ENCODE peak calls at places on chromosomes 3 and 15, in ten cellular contexts. B, F, O, U, R, E, X, Y, C and G are unnamed samples.

GRCh38 chr15:87632364-87632763 is 624.2 kb downstream of the NTRK3 start:
- DNase-seq in C (no peak), U (no peak), E (no peak), B (no peak), R (no peak), X (no peak), O (no peak), F (no peak), Y (no peak), G (no peak)

GRCh38 chr3:120093923-120094775 is at the start of gene GSK3B:
- DNase-seq in E (no peak), O (peak), B (peak), F (no peak), U (peak), X (peak), C (peak), Y (no peak), R (no peak), G (peak)

GRCh38 chr3:117748131-117748530 is 1038.6 kb downstream of the TUSC7 start:
- DNase-seq in F (no peak), U (no peak), C (no peak), O (no peak), R (no peak), B (no peak), X (no peak), Y (no peak), E (no peak), G (no peak)

GRCh38 chr3:50604110-50604621 is 7.4 kb downstream of the CISH start:
- DNase-seq in R (no peak), F (no peak), U (no peak), X (no peak), Y (no peak), C (no peak), O (no peak), B (no peak), E (no peak), G (no peak)

GRCh38 chr3:195187609-195188529 is 83.1 kb downstream of the XXYLT1 start:
- DNase-seq in B (no peak), E (no peak), C (no peak), X (peak), Y (peak), U (no peak), R (peak), F (peak), O (peak), G (no peak)

GRCh38 chr3:149553781-149554451 is 79.4 kb downstream of the TM4SF4 start:
- DNase-seq in C (no peak), U (no peak), Y (peak), F (no peak), X (no peak), E (no peak), B (no peak), R (peak), O (no peak), G (no peak)

GRCh38 chr3:171904829-171905228 is 61.7 kb downstream of the TMEM212 start:
- DNase-seq in F (peak), C (no peak), Y (peak), E (no peak), U (no peak), B (no peak), O (no peak), X (peak), R (peak), G (no peak)

GRCh38 chr3:33231755-33232465 is 13.3 kb upstream of the SUSD5 start:
- DNase-seq in U (peak), F (no peak), C (no peak), R (no peak), Y (no peak), B (no peak), O (no peak), X (no peak), E (no peak), G (no peak)

GRCh38 chr3:107425033-107425432 is 47.8 kb downstream of the CCDC54 start:
- DNase-seq in E (no peak), U (no peak), C (no peak), Y (no peak), F (no peak), B (peak), X (no peak), R (no peak), O (no peak), G (no peak)

GRCh38 chr3:161035711-161036110 is 69.4 kb downstream of the B3GALNT1 start:
- DNase-seq in O (no peak), Y (peak), U (no peak), B (no peak), C (no peak), E (no peak), R (peak), F (no peak), X (no peak), G (no peak)

GRCh38 chr3:134449277-134449676 is 36.5 kb downstream of the ANAPC13 start:
- DNase-seq in U (peak), E (no peak), B (no peak), Y (peak), X (peak), O (peak), F (peak), C (peak), R (peak), G (peak)

GRCh38 chr3:36700537-36701248 is 63.7 kb downstream of the DCLK3 start:
- DNase-seq in O (peak), C (peak), B (peak), R (peak), X (peak), E (peak), U (peak), Y (peak), F (peak), G (no peak)

GRCh38 chr3:46399557-46399956 is 7.3 kb downstream of the CCR5AS start:
- DNase-seq in C (no peak), O (no peak), E (no peak), B (no peak), U (no peak), F (peak), R (peak), X (no peak), Y (no peak), G (no peak)

GRCh38 chr15:28918141-28918983 is 32.6 kb downstream of the APBA2 start:
- DNase-seq in C (no peak), X (no peak), U (no peak), O (no peak), E (no peak), B (no peak), Y (no peak), F (no peak), R (peak), G (no peak)

GRCh38 chr15:88630141-88630721 is 8.6 kb upstream of the ISG20 start:
- DNase-seq in O (no peak), C (peak), R (peak), B (no peak), E (no peak), F (no peak), U (no peak), X (no peak), Y (peak), G (peak)

GRCh38 chr3:163138258-163138657 is 1641.7 kb downstream of the OTOL1 start:
- DNase-seq in F (no peak), B (no peak), C (no peak), O (no peak), X (no peak), Y (no peak), U (no peak), E (no peak), R (no peak), G (no peak)

GRCh38 chr3:38314767-38315487 is 31.7 kb upstream of the XYLB start:
- DNase-seq in U (no peak), O (no peak), X (no peak), B (no peak), F (no peak), R (no peak), E (no peak), C (no peak), Y (no peak), G (no peak)

GRCh38 chr3:11452988-11453847 is 181.0 kb downstream of the ATG7 start:
- DNase-seq in R (peak), C (no peak), Y (peak), E (no peak), X (peak), B (no peak), O (peak), F (peak), U (no peak), G (no peak)

GRCh38 chr3:45931476-45931875 is 11.8 kb upstream of the CXCR6 start:
- DNase-seq in E (no peak), B (no peak), U (no peak), C (no peak), Y (no peak), R (no peak), F (no peak), O (no peak), X (no peak), G (no peak)

GRCh38 chr3:56136514-56136913 is 331.8 kb downstream of the ERC2 start:
- DNase-seq in F (no peak), R (no peak), U (no peak), B (peak), E (no peak), O (no peak), X (no peak), Y (no peak), C (no peak), G (no peak)

GRCh38 chr3:49928511-49929017 is 1.0 kb downstream of the MON1A start:
- DNase-seq in Y (no peak), U (no peak), B (no peak), R (no peak), X (no peak), F (no peak), O (no peak), C (peak), E (no peak), G (peak)

GRCh38 chr3:40192628-40193027 is 116.9 kb upstream of the EIF1B start:
- DNase-seq in X (no peak), U (no peak), O (no peak), Y (no peak), B (no peak), C (no peak), E (no peak), F (no peak), R (no peak), G (no peak)

GRCh38 chr15:55257933-55258332 is 31.7 kb downstream of the RAB27A start:
- DNase-seq in E (no peak), F (no peak), B (no peak), Y (no peak), O (no peak), R (no peak), X (no peak), U (no peak), C (no peak), G (no peak)

GRCh38 chr3:81500039-81500438 is 261.4 kb downstream of the GBE1 start:
- DNase-seq in C (no peak), F (no peak), E (no peak), R (no peak), U (no peak), X (no peak), Y (no peak), B (no peak), O (no peak), G (no peak)

GRCh38 chr15:69793783-69794451 is 303.8 kb downstream of the TLE3 start:
- DNase-seq in E (no peak), X (no peak), B (no peak), F (no peak), O (no peak), Y (no peak), R (no peak), C (no peak), U (no peak), G (no peak)

GRCh38 chr3:18436213-18436612 is 11.1 kb upstream of the SATB1 start:
- DNase-seq in C (no peak), X (no peak), U (no peak), R (no peak), F (no peak), B (no peak), O (no peak), E (no peak), Y (no peak), G (no peak)

GRCh38 chr3:48405343-48405881 is 24.5 kb downstream of the PLXNB1 start:
- DNase-seq in E (peak), O (no peak), X (no peak), B (no peak), R (no peak), Y (no peak), C (peak), U (no peak), F (no peak), G (no peak)

GRCh38 chr15:67403428-67403827 is 117.5 kb upstream of the C15orf61 start:
- DNase-seq in F (no peak), Y (no peak), C (no peak), E (no peak), X (no peak), R (no peak), B (no peak), U (no peak), O (no peak), G (no peak)

GRCh38 chr3:126338796-126339241 is 18.4 kb downstream of the KLF15 start:
- DNase-seq in E (no peak), U (no peak), F (no peak), R (no peak), X (no peak), C (peak), Y (no peak), O (no peak), B (no peak), G (no peak)